ENCODE peak calls at places on chromosomes 12 and 14, in six cellular contexts. C, M, X, Q, U and G are unnamed samples.

GRCh38 chr14:61388173-61388975 is 67.0 kb downstream of the PRKCH start:
- DNase-seq in C (no peak), M (no peak), X (peak; percentile 41), Q (no peak), U (no peak), G (peak; percentile 29)

GRCh38 chr12:85641796-85642195 is 194.4 kb downstream of the RASSF9 start:
- DNase-seq in C (no peak), M (no peak), X (no peak), Q (no peak), U (no peak), G (no peak)

GRCh38 chr12:31507966-31508365 is 83.0 kb downstream of the DENND5B start:
- DNase-seq in C (no peak), M (no peak), X (no peak), Q (no peak), U (no peak), G (no peak)

GRCh38 chr12:6039894-6040601 is 84.4 kb downstream of the VWF start:
- DNase-seq in C (peak; percentile 25), M (peak; percentile 85), X (peak; percentile 77), Q (peak; percentile 20), U (no peak), G (peak; percentile 35)

GRCh38 chr14:76311410-76311758 is 64.6 kb upstream of the ESRRB start:
- DNase-seq in C (no peak), M (no peak), X (no peak), Q (no peak), U (no peak), G (no peak)

GRCh38 chr12:48067250-48067938 is 38.5 kb downstream of the SENP1 start:
- DNase-seq in C (no peak), M (no peak), X (no peak), Q (no peak), U (no peak), G (no peak)

GRCh38 chr12:11650697-11651281 is 1.3 kb downstream of the ETV6 start:
- DNase-seq in C (no peak), M (peak; percentile 39), X (peak; percentile 58), Q (no peak), U (no peak), G (no peak)

GRCh38 chr14:101200650-101201516 is 297.4 kb upstream of the RTL1 start:
- DNase-seq in C (no peak), M (no peak), X (no peak), Q (no peak), U (no peak), G (no peak)

GRCh38 chr14:105467249-105467941 is 7.2 kb upstream of the CRIP2 start:
- DNase-seq in C (no peak), M (no peak), X (no peak), Q (no peak), U (no peak), G (no peak)

GRCh38 chr12:76113800-76114757 is 29.6 kb upstream of the NAP1L1 start:
- DNase-seq in C (no peak), M (no peak), X (no peak), Q (no peak), U (no peak), G (no peak)

GRCh38 chr12:124683330-124683662 is 115.9 kb upstream of the NCOR2 start:
- DNase-seq in C (no peak), M (no peak), X (no peak), Q (no peak), U (no peak), G (no peak)